ENCODE peak calls at places on chromosomes 5 and 9, in ten cellular contexts. W is NB4, S is prostate gland, D is hepatocyte, Q is uterus, K is suprapubic skin, F is nephron progenitor cell, A is tibial nerve, O is GM12878, R is GM13977. E is an unnamed sample.
A peak's percentile ranks its signal among the peaks of the same experiment; 100 is the strongest.

GRCh38 chr9:114289571-114290481 is 33.1 kb upstream of the ORM1 start:
- DNase-seq in W (no peak), S (no peak), D (no peak), Q (peak; percentile 14), K (peak; percentile 56), F (no peak), A (peak; percentile 7), O (no peak), R (no peak), E (no peak)

GRCh38 chr5:102856374-102856748 is 101.3 kb downstream of the PAM start:
- DNase-seq in W (no peak), S (no peak), D (no peak), Q (no peak), K (no peak), F (no peak), A (no peak), O (no peak), R (no peak), E (no peak)

GRCh38 chr5:65066385-65066784 is 297.7 kb downstream of the CWC27 start:
- DNase-seq in W (peak; percentile 6), S (peak; percentile 22), D (no peak), Q (no peak), K (no peak), F (no peak), A (no peak), O (peak; percentile 92), R (no peak), E (no peak)

GRCh38 chr5:179431221-179431620 is 86.0 kb upstream of the ADAMTS2 start:
- DNase-seq in W (no peak), S (no peak), D (no peak), Q (no peak), K (no peak), F (no peak), A (no peak), O (no peak), R (no peak), E (no peak)

GRCh38 chr5:128021411-128021810 is 62.2 kb upstream of the SLC12A2 start:
- DNase-seq in W (no peak), S (no peak), D (no peak), Q (no peak), K (no peak), F (no peak), A (no peak), O (no peak), R (no peak), E (no peak)

GRCh38 chr9:18985464-18985951 is 47.5 kb downstream of the SAXO1 start:
- DNase-seq in W (no peak), S (peak; percentile 54), D (no peak), Q (no peak), K (no peak), F (peak; percentile 7), A (no peak), O (no peak), R (no peak), E (no peak)

GRCh38 chr5:127909078-127909477 is 174.5 kb upstream of the SLC12A2 start:
- DNase-seq in W (peak; percentile 52), S (no peak), D (peak; percentile 27), Q (no peak), K (no peak), F (peak; percentile 9), A (no peak), O (no peak), R (peak; percentile 32), E (peak; percentile 51)

GRCh38 chr9:129281506-129282145 is 103.6 kb upstream of the IER5L start:
- DNase-seq in W (no peak), S (no peak), D (no peak), Q (no peak), K (peak; percentile 51), F (no peak), A (peak; percentile 5), O (no peak), R (peak; percentile 12), E (no peak)

GRCh38 chr5:139638090-139638735 is 9.9 kb upstream of the CXXC5 start:
- DNase-seq in W (peak; percentile 38), S (peak; percentile 78), D (peak; percentile 85), Q (peak; percentile 57), K (peak; percentile 84), F (peak; percentile 50), A (no peak), O (no peak), R (peak; percentile 72), E (peak; percentile 84)

GRCh38 chr5:78760411-78761169 is 112.0 kb upstream of the LHFPL2 start:
- DNase-seq in W (peak; percentile 40), S (no peak), D (no peak), Q (no peak), K (no peak), F (no peak), A (no peak), O (no peak), R (no peak), E (no peak)
- TF ChIP-seq CTCF in W (peak; percentile 22), S (no peak), D (peak; percentile 9), Q (no peak), K (no peak), F (no peak), A (no peak), O (peak; percentile 57), R (peak; percentile 50), E (peak; percentile 33)

DNA sequence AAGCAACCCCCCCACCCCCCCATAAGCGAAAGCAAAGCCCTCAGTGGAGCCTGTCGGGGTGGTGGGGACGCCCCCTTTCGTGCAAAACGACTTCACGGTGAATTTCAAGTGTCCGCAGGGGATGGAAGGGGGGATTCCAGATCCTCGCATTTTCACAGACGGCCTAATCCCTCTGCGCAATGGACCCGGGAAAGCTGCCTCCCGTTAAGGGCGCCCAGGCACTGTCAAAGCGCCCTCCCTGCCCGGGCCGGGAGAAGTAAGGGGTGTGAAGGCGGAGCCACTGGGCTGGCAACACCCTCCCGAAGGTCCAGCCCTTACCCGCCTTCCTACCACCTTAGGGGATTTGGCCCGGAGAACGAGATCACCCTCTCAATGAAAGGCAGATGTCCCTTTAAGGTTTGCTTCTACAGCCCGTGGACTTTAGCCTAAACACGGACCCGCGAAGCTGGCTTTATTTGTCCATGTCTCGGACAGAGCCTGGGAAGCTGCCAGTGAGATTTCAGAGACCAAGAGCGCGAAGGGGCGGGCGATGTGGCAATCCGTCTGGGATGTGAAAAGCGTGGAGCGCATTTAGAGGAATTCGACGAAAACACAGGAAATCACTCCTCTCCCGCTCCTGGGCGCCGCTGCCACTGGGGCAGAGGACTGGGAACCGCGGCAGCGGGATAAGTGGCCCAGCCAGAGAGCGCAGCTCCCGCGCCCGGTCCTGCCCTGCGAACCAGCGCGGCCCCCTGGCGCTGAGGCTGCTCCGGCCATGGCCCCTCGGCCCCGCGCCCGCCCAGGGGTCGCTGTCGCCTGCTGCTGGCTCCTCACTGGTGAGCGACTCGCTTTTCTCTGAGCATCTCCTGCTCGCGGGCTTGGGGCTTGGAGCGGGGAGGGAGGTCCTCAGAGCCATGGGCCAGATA is at the start of the genes ITGA1 and PELO:
- DNase-seq in W (peak; percentile 60), S (peak; percentile 58), D (peak; percentile 81), Q (peak; percentile 85), K (peak; percentile 87), F (peak; percentile 86), A (peak; percentile 49), O (no peak), R (peak; percentile 69), E (peak; percentile 65)
- TF ChIP-seq CTCF in W (no peak), S (peak; percentile 43), D (peak; percentile 42), Q (peak; percentile 49), K (peak; percentile 20), F (peak; percentile 34), A (peak; percentile 45), O (no peak), R (peak; percentile 59), E (no peak)

GRCh38 chr9:82993856-82994605 is 68.9 kb downstream of the RASEF start:
- DNase-seq in W (no peak), S (no peak), D (no peak), Q (no peak), K (no peak), F (no peak), A (no peak), O (no peak), R (no peak), E (no peak)

GRCh38 chr9:82997471-82998140 is 65.3 kb downstream of the RASEF start:
- DNase-seq in W (no peak), S (no peak), D (no peak), Q (no peak), K (no peak), F (no peak), A (no peak), O (no peak), R (no peak), E (no peak)

GRCh38 chr9:82991684-82992083 is 71.3 kb downstream of the RASEF start:
- DNase-seq in W (no peak), S (peak; percentile 6), D (peak; percentile 46), Q (no peak), K (no peak), F (no peak), A (no peak), O (no peak), R (no peak), E (no peak)

GRCh38 chr9:83000765-83001164 is 62.2 kb downstream of the RASEF start:
- DNase-seq in W (no peak), S (no peak), D (no peak), Q (no peak), K (no peak), F (no peak), A (no peak), O (no peak), R (no peak), E (no peak)

DNA sequence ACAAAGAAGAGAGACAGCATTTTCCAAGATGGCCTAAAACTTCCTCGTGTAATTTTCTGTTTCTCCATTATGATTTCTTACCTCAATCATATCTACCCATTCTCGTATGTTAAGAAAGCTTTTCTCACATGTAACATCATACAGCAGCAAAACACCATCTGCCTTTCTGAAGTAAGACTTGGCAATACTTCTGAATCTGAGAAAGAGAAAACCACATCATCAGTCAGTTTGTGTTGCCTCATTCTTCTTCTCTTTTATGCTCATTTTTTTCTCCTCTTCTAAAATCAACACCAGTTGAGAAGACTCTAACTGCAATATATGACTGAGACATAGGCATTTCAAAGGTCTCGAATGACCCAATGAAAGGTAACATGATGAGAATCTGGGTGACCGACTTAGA is 66.0 kb downstream of the RASEF start:
- DNase-seq in W (no peak), S (no peak), D (no peak), Q (no peak), K (no peak), F (no peak), A (no peak), O (no peak), R (no peak), E (no peak)
- TF ChIP-seq CTCF in W (no peak), S (no peak), D (no peak), Q (no peak), K (no peak), F (no peak), A (no peak), O (no peak), R (no peak), E (no peak)

GRCh38 chr5:105696440-105696839 is 1974.3 kb downstream of the EFNA5 start:
- DNase-seq in W (no peak), S (no peak), D (no peak), Q (no peak), K (no peak), F (no peak), A (no peak), O (no peak), R (no peak), E (no peak)

DNA sequence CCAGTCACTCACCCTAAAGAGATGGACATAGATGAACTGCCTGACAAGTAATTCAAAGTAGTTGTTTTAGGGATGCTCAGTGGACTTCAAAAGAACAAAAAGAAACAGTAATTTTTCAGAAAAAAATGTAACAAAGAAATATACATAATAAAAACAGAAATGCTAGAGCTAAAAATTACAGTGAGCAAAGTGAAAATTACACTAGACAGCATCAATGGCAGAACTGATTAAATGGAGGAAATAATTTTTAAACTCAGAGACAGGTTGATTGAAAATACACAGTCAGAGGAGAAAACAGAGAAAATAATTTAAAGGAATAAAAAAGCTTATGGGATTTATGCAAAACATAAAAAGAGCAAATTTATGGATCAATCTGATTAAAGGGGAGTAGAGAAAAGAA is 1968.4 kb downstream of the EFNA5 start:
- DNase-seq in W (no peak), S (no peak), D (no peak), Q (no peak), K (no peak), F (no peak), A (no peak), O (no peak), R (no peak), E (no peak)
- TF ChIP-seq CTCF in W (no peak), S (no peak), D (no peak), Q (no peak), K (no peak), F (no peak), A (no peak), O (no peak), R (no peak), E (no peak)

E was measured in PC-9.